ENCODE peak calls at places on chromosomes 12 and 14, in six cellular contexts. R, O, Y, U, Q and G are unnamed samples.

GRCh38 chr12:53292441-53292840 is 2.9 kb upstream of the PFDN5 start:
- DNase-seq in Q (no peak), U (no peak), O (no peak), Y (no peak), R (no peak), G (no peak)

GRCh38 chr14:101364503-101365328 is 196.6 kb upstream of the DIO3 start:
- DNase-seq in R (peak), Y (no peak), Q (no peak), U (no peak), O (no peak), G (no peak)

GRCh38 chr14:34650786-34651584 is 21.0 kb upstream of the SNX6 start:
- DNase-seq in O (no peak), Q (no peak), R (peak), Y (peak), U (no peak), G (no peak)

GRCh38 chr12:71194657-71195056 is 36.9 kb upstream of the TSPAN8 start:
- DNase-seq in Q (no peak), U (no peak), O (no peak), R (peak), Y (no peak), G (no peak)

GRCh38 chr12:45349911-45350310 is 134.0 kb downstream of the ANO6 start:
- DNase-seq in Q (no peak), U (no peak), O (no peak), R (peak), Y (no peak), G (no peak)

GRCh38 chr12:34398366-34398705 is 376.0 kb downstream of the ALG10 start:
- DNase-seq in Q (no peak), O (peak), U (no peak), Y (no peak), R (no peak), G (peak)

GRCh38 chr14:59251811-59252771 is 63.6 kb downstream of the DAAM1 start:
- DNase-seq in Q (no peak), Y (no peak), U (no peak), R (no peak), O (no peak), G (no peak)

GRCh38 chr14:33933386-33933934 is 17.4 kb downstream of the EGLN3 start:
- DNase-seq in Y (no peak), R (no peak), O (no peak), U (no peak), Q (no peak), G (no peak)

GRCh38 chr12:52873832-52874572 is 25.2 kb upstream of the KRT78 start:
- DNase-seq in O (peak), U (peak), Y (peak), Q (peak), R (peak), G (peak)

GRCh38 chr14:38291681-38292459 is 36.0 kb upstream of the CLEC14A start:
- DNase-seq in Y (no peak), U (no peak), Q (no peak), R (no peak), O (no peak), G (no peak)

GRCh38 chr12:24839268-24839791 is 109.6 kb downstream of the BCAT1 start:
- DNase-seq in Y (no peak), U (peak), O (no peak), R (peak), Q (no peak), G (no peak)

GRCh38 chr14:77037886-77038511 is 9.5 kb upstream of the IRF2BPL start:
- DNase-seq in Q (no peak), Y (no peak), R (no peak), U (peak), O (no peak), G (no peak)

GRCh38 chr12:124162151-124163110 is 132.5 kb upstream of the RFLNA start:
- DNase-seq in Y (peak), U (peak), R (peak), Q (no peak), O (no peak), G (no peak)

GRCh38 chr12:101372431-101372830 is 35.1 kb downstream of the ARL1 start:
- DNase-seq in U (no peak), Y (no peak), O (no peak), Q (no peak), R (no peak), G (no peak)

GRCh38 chr14:103195828-103196615 is 72.8 kb downstream of the TNFAIP2 start:
- DNase-seq in O (no peak), Q (no peak), R (no peak), U (no peak), Y (no peak), G (no peak)

GRCh38 chr14:75881986-75882385 is 99.8 kb downstream of the TGFB3 start:
- DNase-seq in R (no peak), O (no peak), Y (no peak), Q (no peak), U (no peak), G (no peak)

GRCh38 chr14:58813745-58814144 is 176.0 kb downstream of the DACT1 start:
- DNase-seq in Q (no peak), Y (no peak), U (no peak), R (no peak), O (no peak), G (no peak)

GRCh38 chr12:130803707-130804106 is 35.3 kb downstream of the STX2 start:
- DNase-seq in O (no peak), Y (no peak), Q (no peak), R (peak), U (no peak), G (no peak)

GRCh38 chr12:99772274-99772673 is 124.7 kb downstream of the GARIN6 start:
- DNase-seq in U (no peak), Y (no peak), Q (no peak), R (no peak), O (no peak), G (no peak)

GRCh38 chr12:106288510-106289195 is 13.9 kb upstream of the TCP11L2 start:
- DNase-seq in R (peak), U (peak), O (no peak), Q (no peak), Y (peak), G (no peak)

GRCh38 chr12:92145731-92146496 is at the start of gene BTG1:
- DNase-seq in U (peak), Q (peak), O (peak), Y (peak), R (peak), G (peak)
- TF ChIP-seq CTCF in U (no peak), Q (no peak), O (no peak), Y (no peak), R (no peak), G (no peak)

GRCh38 chr14:106044949-106045596 is 518.7 kb downstream of the TMEM121 start:
- DNase-seq in Y (no peak), Q (no peak), U (peak), R (peak), O (no peak), G (no peak)
- TF ChIP-seq CTCF in Y (no peak), Q (no peak), U (peak), R (peak), O (peak), G (no peak)

GRCh38 chr12:114935658-114936057 is 251.7 kb upstream of the TBX3 start:
- DNase-seq in R (peak), Y (no peak), Q (no peak), U (no peak), O (no peak), G (no peak)
- TF ChIP-seq CTCF in R (peak), Y (no peak), Q (no peak), U (no peak), O (no peak), G (no peak)

GRCh38 chr14:61381589-61381988 is 60.2 kb downstream of the PRKCH start:
- DNase-seq in Y (peak), U (peak), Q (no peak), O (no peak), R (no peak), G (no peak)
- TF ChIP-seq CTCF in Y (no peak), U (no peak), Q (no peak), O (no peak), R (no peak), G (no peak)

GRCh38 chr14:54221971-54222370 is 174.8 kb upstream of the CDKN3 start:
- DNase-seq in O (no peak), U (no peak), R (no peak), Y (no peak), Q (no peak), G (no peak)
- TF ChIP-seq CTCF in O (no peak), U (no peak), R (no peak), Y (no peak), Q (no peak), G (peak)

DNA sequence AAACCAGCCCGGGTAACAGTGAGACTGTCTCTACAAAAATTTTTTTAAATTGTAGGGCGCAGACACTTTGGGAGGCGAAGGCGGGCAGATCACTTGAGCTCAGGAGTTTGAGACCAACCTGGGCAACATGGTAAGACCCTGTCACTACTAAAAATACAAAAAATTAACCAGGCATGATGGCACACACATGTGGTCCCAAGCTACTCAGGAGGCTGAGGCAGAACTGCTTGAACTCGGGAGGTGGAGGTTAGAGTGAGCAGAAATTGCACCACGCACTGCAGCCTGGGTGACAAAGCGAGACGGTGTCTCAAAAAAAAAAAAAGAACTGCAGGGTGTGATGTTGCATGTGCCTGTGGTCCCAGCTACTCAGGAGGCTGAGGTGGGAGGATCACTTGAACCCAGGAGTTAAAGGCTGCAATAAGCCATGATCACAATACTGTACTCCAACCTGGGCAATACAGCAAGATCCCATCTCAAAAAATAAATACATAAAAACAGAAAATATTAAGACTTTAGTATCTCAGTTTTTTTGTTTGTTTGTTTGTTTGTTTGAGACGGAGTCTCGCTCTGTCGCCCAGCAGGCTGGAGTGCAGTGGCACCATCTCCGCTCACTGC is 16.9 kb downstream of the ATXN2 start:
- DNase-seq in O (no peak), Y (no peak), Q (no peak), U (no peak), R (no peak), G (no peak)
- TF ChIP-seq CTCF in O (no peak), Y (no peak), Q (no peak), U (no peak), R (no peak), G (no peak)

GRCh38 chr14:22104971-22105641 is 431.5 kb upstream of the OR4E1 start:
- DNase-seq in U (no peak), O (no peak), Q (no peak), R (no peak), Y (no peak), G (no peak)

GRCh38 chr14:22112004-22112403 is 438.4 kb upstream of the OR4E1 start:
- DNase-seq in U (peak), Y (peak), Q (no peak), O (no peak), R (peak), G (peak)

GRCh38 chr14:22105643-22106042 is 432.0 kb upstream of the OR4E1 start:
- DNase-seq in Y (no peak), O (no peak), Q (no peak), U (no peak), R (no peak), G (no peak)

GRCh38 chr14:22107734-22108133 is 434.1 kb upstream of the OR4E1 start:
- DNase-seq in O (no peak), R (no peak), Q (no peak), Y (no peak), U (no peak), G (no peak)

DNA sequence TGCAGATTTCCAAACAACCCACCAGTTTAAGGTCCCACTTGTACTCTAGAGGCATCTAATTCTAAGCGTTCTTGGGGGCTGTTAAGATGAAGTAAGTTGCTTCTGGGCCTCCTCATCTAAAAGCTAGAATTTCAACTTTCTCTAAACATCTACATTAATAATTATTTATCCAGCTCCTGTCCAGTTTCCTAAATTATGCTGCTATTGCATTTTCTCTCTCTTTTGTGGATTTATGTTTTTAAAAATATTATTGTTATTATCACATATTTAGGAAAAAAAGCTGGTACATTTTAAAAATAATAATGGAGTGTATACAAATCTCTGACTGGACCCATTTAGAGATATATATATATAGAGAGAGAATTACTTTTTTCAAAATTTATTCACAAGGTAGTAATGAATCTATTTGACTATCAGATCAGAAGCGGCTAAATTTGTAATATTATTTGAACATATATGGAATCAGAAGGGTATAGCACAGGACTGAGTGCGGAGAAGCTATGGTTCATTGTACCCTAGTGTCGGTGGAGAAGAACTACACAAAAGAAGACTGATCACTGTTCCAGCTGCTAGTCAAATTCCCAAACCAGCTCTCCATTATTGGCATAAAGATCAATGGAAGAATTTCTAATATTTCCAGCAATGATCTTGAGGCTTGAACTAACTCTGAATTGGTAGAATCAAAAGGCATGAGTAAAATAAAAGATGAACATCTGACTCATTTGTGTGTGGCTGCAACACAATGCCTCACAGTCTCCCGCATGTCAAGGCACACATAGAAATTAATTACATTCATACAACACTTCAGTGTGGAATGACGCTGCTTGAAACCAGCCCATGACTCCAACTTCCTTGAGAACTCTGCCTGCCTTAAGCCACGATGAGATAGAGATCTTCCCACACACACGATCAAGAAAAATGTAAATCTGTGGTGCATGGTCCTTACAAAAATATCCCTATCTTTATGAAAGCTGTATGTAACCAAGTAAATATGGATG is 433.4 kb upstream of the OR4E1 start:
- DNase-seq in O (no peak), Y (peak), Q (no peak), R (no peak), U (peak), G (no peak)
- TF ChIP-seq CTCF in O (no peak), Y (no peak), Q (no peak), R (no peak), U (no peak), G (peak)

DNA sequence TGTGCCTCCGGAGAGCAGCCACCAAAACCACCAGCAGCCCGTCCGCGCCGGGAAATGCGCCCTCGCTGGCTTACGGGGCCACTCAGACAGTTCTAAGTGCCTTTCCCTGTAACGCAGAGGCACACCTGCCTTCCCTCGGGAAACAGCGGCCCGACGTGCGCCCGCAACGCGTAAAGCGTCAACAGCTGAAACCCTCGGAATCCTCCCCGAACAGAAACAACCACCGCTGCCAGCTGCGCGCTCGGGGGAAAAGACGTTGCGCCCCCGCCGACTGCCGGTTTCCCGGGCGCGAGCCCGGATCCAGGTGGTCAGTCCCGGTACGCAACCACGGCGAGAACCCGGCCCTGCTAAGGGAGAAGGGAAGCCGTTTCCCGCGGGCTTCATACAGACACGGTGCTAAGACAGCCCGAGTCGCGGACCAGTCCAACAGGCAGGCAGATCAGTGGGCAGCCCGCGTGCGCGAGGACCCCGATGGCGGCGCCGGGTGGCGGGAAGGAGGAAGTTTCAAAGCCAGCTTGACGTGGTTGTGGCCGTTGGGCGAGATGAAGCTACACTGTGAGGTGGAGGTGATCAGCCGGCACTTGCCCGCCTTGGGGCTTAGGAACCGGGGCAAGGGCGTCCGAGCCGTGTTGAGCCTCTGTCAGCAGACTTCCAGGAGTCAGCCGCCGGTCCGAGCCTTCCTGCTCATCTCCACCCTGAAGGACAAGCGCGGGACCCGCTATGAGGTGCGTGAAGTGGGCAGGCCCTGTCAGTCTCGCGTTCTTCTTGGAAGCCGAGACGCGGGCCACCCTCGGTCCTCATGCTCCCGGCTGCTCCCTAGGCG is at the start of gene LRR1:
- DNase-seq in O (peak), Q (peak), Y (peak), R (peak), U (peak), G (peak)
- TF ChIP-seq CTCF in O (no peak), Q (no peak), Y (no peak), R (no peak), U (no peak), G (no peak)

GRCh38 chr14:24212924-24213865 is at the start of gene CHMP4A:
- DNase-seq in U (peak), R (peak), Y (peak), O (peak), Q (peak), G (peak)
- TF ChIP-seq CTCF in U (no peak), R (peak), Y (no peak), O (no peak), Q (peak), G (peak)